ENCODE peak calls at places on chromosomes 2 and 18, in six cellular contexts. One of them, this sample, is unnamed.

GRCh38 chr2:37156071-37156856 is 516 bp downstream of the EIF2AK2 start:
- DNase-seq in endothelial cell: peak
- DNase-seq in astrocyte of the cerebellum: peak
- DNase-seq in stimulated activated CD8-positive, alpha-beta memory T cell treated with anti-CD3 and anti-CD28 coated beads, Interleukin-15, amount 100 ng/mL, for 1 hour: peak
- DNase-seq in non-pigmented ciliary epithelial cell: no peak
- DNase-seq in LoVo: peak
- DNase-seq in this sample: no peak

GRCh38 chr2:129248183-129248582 is 731.3 kb upstream of the RAB6C start:
- DNase-seq in endothelial cell: no peak
- DNase-seq in astrocyte of the cerebellum: peak
- DNase-seq in stimulated activated CD8-positive, alpha-beta memory T cell treated with anti-CD3 and anti-CD28 coated beads, Interleukin-15, amount 100 ng/mL, for 1 hour: no peak
- DNase-seq in non-pigmented ciliary epithelial cell: no peak
- DNase-seq in LoVo: no peak
- DNase-seq in this sample: no peak

GRCh38 chr2:161710131-161710915 is 86.1 kb downstream of the SLC4A10 start:
- DNase-seq in endothelial cell: no peak
- DNase-seq in astrocyte of the cerebellum: peak
- DNase-seq in stimulated activated CD8-positive, alpha-beta memory T cell treated with anti-CD3 and anti-CD28 coated beads, Interleukin-15, amount 100 ng/mL, for 1 hour: no peak
- DNase-seq in non-pigmented ciliary epithelial cell: peak
- DNase-seq in LoVo: no peak
- DNase-seq in this sample: peak

GRCh38 chr2:128379021-128380005 is 60.6 kb upstream of the HS6ST1 start:
- DNase-seq in endothelial cell: no peak
- DNase-seq in astrocyte of the cerebellum: peak
- DNase-seq in stimulated activated CD8-positive, alpha-beta memory T cell treated with anti-CD3 and anti-CD28 coated beads, Interleukin-15, amount 100 ng/mL, for 1 hour: no peak
- DNase-seq in non-pigmented ciliary epithelial cell: no peak
- DNase-seq in LoVo: no peak
- DNase-seq in this sample: peak

GRCh38 chr2:119184512-119184911 is 26.0 kb upstream of the C1QL2 start:
- DNase-seq in endothelial cell: no peak
- DNase-seq in astrocyte of the cerebellum: no peak
- DNase-seq in stimulated activated CD8-positive, alpha-beta memory T cell treated with anti-CD3 and anti-CD28 coated beads, Interleukin-15, amount 100 ng/mL, for 1 hour: no peak
- DNase-seq in non-pigmented ciliary epithelial cell: no peak
- DNase-seq in LoVo: no peak
- DNase-seq in this sample: no peak

GRCh38 chr2:70104231-70105111 is 17.2 kb downstream of the PCBP1 start:
- DNase-seq in endothelial cell: peak
- DNase-seq in astrocyte of the cerebellum: no peak
- DNase-seq in stimulated activated CD8-positive, alpha-beta memory T cell treated with anti-CD3 and anti-CD28 coated beads, Interleukin-15, amount 100 ng/mL, for 1 hour: no peak
- DNase-seq in non-pigmented ciliary epithelial cell: no peak
- DNase-seq in LoVo: no peak
- DNase-seq in this sample: no peak

GRCh38 chr2:231170058-231170457 is 28.4 kb upstream of the ARMC9 start:
- DNase-seq in endothelial cell: no peak
- DNase-seq in astrocyte of the cerebellum: no peak
- DNase-seq in stimulated activated CD8-positive, alpha-beta memory T cell treated with anti-CD3 and anti-CD28 coated beads, Interleukin-15, amount 100 ng/mL, for 1 hour: no peak
- DNase-seq in non-pigmented ciliary epithelial cell: no peak
- DNase-seq in LoVo: no peak
- DNase-seq in this sample: no peak

GRCh38 chr2:197674546-197674945 is 841 bp downstream of the RFTN2 start:
- DNase-seq in endothelial cell: no peak
- DNase-seq in astrocyte of the cerebellum: no peak
- DNase-seq in stimulated activated CD8-positive, alpha-beta memory T cell treated with anti-CD3 and anti-CD28 coated beads, Interleukin-15, amount 100 ng/mL, for 1 hour: no peak
- DNase-seq in non-pigmented ciliary epithelial cell: no peak
- DNase-seq in LoVo: no peak
- DNase-seq in this sample: no peak

GRCh38 chr2:223247136-223247535 is 195.1 kb downstream of the KCNE4 start:
- DNase-seq in endothelial cell: peak
- DNase-seq in astrocyte of the cerebellum: peak
- DNase-seq in stimulated activated CD8-positive, alpha-beta memory T cell treated with anti-CD3 and anti-CD28 coated beads, Interleukin-15, amount 100 ng/mL, for 1 hour: no peak
- DNase-seq in non-pigmented ciliary epithelial cell: no peak
- DNase-seq in LoVo: no peak
- DNase-seq in this sample: no peak

GRCh38 chr18:51107594-51108305 is 77.7 kb downstream of the SMAD4 start:
- DNase-seq in endothelial cell: no peak
- DNase-seq in astrocyte of the cerebellum: no peak
- DNase-seq in stimulated activated CD8-positive, alpha-beta memory T cell treated with anti-CD3 and anti-CD28 coated beads, Interleukin-15, amount 100 ng/mL, for 1 hour: no peak
- DNase-seq in non-pigmented ciliary epithelial cell: no peak
- DNase-seq in LoVo: peak
- DNase-seq in this sample: no peak

GRCh38 chr2:47541848-47542450 is 139.0 kb downstream of the MSH2 start:
- DNase-seq in endothelial cell: no peak
- DNase-seq in astrocyte of the cerebellum: no peak
- DNase-seq in stimulated activated CD8-positive, alpha-beta memory T cell treated with anti-CD3 and anti-CD28 coated beads, Interleukin-15, amount 100 ng/mL, for 1 hour: no peak
- DNase-seq in non-pigmented ciliary epithelial cell: no peak
- DNase-seq in LoVo: no peak
- DNase-seq in this sample: no peak

GRCh38 chr18:48611785-48612480 is 73.1 kb downstream of the CTIF start:
- DNase-seq in endothelial cell: no peak
- DNase-seq in astrocyte of the cerebellum: no peak
- DNase-seq in stimulated activated CD8-positive, alpha-beta memory T cell treated with anti-CD3 and anti-CD28 coated beads, Interleukin-15, amount 100 ng/mL, for 1 hour: no peak
- DNase-seq in non-pigmented ciliary epithelial cell: no peak
- DNase-seq in LoVo: no peak
- DNase-seq in this sample: no peak

GRCh38 chr18:52060612-52061259 is 279.3 kb upstream of the DCC start:
- DNase-seq in endothelial cell: no peak
- DNase-seq in astrocyte of the cerebellum: no peak
- DNase-seq in stimulated activated CD8-positive, alpha-beta memory T cell treated with anti-CD3 and anti-CD28 coated beads, Interleukin-15, amount 100 ng/mL, for 1 hour: no peak
- DNase-seq in non-pigmented ciliary epithelial cell: no peak
- DNase-seq in LoVo: no peak
- DNase-seq in this sample: no peak

GRCh38 chr2:109727929-109728447 is 66.1 kb upstream of the RGPD5 start:
- DNase-seq in endothelial cell: no peak
- DNase-seq in astrocyte of the cerebellum: no peak
- DNase-seq in stimulated activated CD8-positive, alpha-beta memory T cell treated with anti-CD3 and anti-CD28 coated beads, Interleukin-15, amount 100 ng/mL, for 1 hour: no peak
- DNase-seq in non-pigmented ciliary epithelial cell: no peak
- DNase-seq in LoVo: no peak
- DNase-seq in this sample: no peak

GRCh38 chr2:240149943-240150784 is 9.7 kb upstream of the OTOS start:
- DNase-seq in endothelial cell: peak
- DNase-seq in astrocyte of the cerebellum: no peak
- DNase-seq in stimulated activated CD8-positive, alpha-beta memory T cell treated with anti-CD3 and anti-CD28 coated beads, Interleukin-15, amount 100 ng/mL, for 1 hour: no peak
- DNase-seq in non-pigmented ciliary epithelial cell: no peak
- DNase-seq in LoVo: peak
- DNase-seq in this sample: no peak

GRCh38 chr2:15561574-15562344 is 625 bp upstream of the NBAS start:
- DNase-seq in endothelial cell: no peak
- DNase-seq in astrocyte of the cerebellum: no peak
- DNase-seq in stimulated activated CD8-positive, alpha-beta memory T cell treated with anti-CD3 and anti-CD28 coated beads, Interleukin-15, amount 100 ng/mL, for 1 hour: no peak
- DNase-seq in non-pigmented ciliary epithelial cell: no peak
- DNase-seq in LoVo: peak
- DNase-seq in this sample: no peak

GRCh38 chr2:69223759-69224494 is 163.1 kb downstream of the GFPT1 start:
- DNase-seq in endothelial cell: no peak
- DNase-seq in astrocyte of the cerebellum: no peak
- DNase-seq in stimulated activated CD8-positive, alpha-beta memory T cell treated with anti-CD3 and anti-CD28 coated beads, Interleukin-15, amount 100 ng/mL, for 1 hour: no peak
- DNase-seq in non-pigmented ciliary epithelial cell: no peak
- DNase-seq in LoVo: no peak
- DNase-seq in this sample: no peak

GRCh38 chr2:129936334-129936934 is 43.0 kb upstream of the RAB6C start:
- DNase-seq in endothelial cell: peak
- DNase-seq in astrocyte of the cerebellum: no peak
- DNase-seq in stimulated activated CD8-positive, alpha-beta memory T cell treated with anti-CD3 and anti-CD28 coated beads, Interleukin-15, amount 100 ng/mL, for 1 hour: no peak
- DNase-seq in non-pigmented ciliary epithelial cell: no peak
- DNase-seq in LoVo: no peak
- DNase-seq in this sample: no peak

GRCh38 chr2:79982445-79982844 is 322.1 kb downstream of the LRRTM1 start:
- DNase-seq in endothelial cell: peak
- DNase-seq in astrocyte of the cerebellum: no peak
- DNase-seq in stimulated activated CD8-positive, alpha-beta memory T cell treated with anti-CD3 and anti-CD28 coated beads, Interleukin-15, amount 100 ng/mL, for 1 hour: no peak
- DNase-seq in non-pigmented ciliary epithelial cell: no peak
- DNase-seq in LoVo: no peak
- DNase-seq in this sample: no peak

GRCh38 chr2:174338626-174339570 is 4.1 kb downstream of the SP9 start:
- DNase-seq in endothelial cell: no peak
- DNase-seq in astrocyte of the cerebellum: no peak
- DNase-seq in stimulated activated CD8-positive, alpha-beta memory T cell treated with anti-CD3 and anti-CD28 coated beads, Interleukin-15, amount 100 ng/mL, for 1 hour: no peak
- DNase-seq in non-pigmented ciliary epithelial cell: no peak
- DNase-seq in LoVo: no peak
- DNase-seq in this sample: no peak

GRCh38 chr2:3111267-3111666 is 266.4 kb downstream of the EIPR1 start:
- DNase-seq in endothelial cell: no peak
- DNase-seq in astrocyte of the cerebellum: no peak
- DNase-seq in stimulated activated CD8-positive, alpha-beta memory T cell treated with anti-CD3 and anti-CD28 coated beads, Interleukin-15, amount 100 ng/mL, for 1 hour: no peak
- DNase-seq in non-pigmented ciliary epithelial cell: no peak
- DNase-seq in LoVo: no peak
- DNase-seq in this sample: no peak

GRCh38 chr2:196696423-196697073 is 57.0 kb downstream of the CCDC150 start:
- DNase-seq in endothelial cell: no peak
- DNase-seq in astrocyte of the cerebellum: no peak
- DNase-seq in stimulated activated CD8-positive, alpha-beta memory T cell treated with anti-CD3 and anti-CD28 coated beads, Interleukin-15, amount 100 ng/mL, for 1 hour: no peak
- DNase-seq in non-pigmented ciliary epithelial cell: peak
- DNase-seq in LoVo: peak
- DNase-seq in this sample: peak

GRCh38 chr2:53217250-53217649 is 550.4 kb upstream of the CHAC2 start:
- DNase-seq in endothelial cell: no peak
- DNase-seq in astrocyte of the cerebellum: no peak
- DNase-seq in stimulated activated CD8-positive, alpha-beta memory T cell treated with anti-CD3 and anti-CD28 coated beads, Interleukin-15, amount 100 ng/mL, for 1 hour: no peak
- DNase-seq in non-pigmented ciliary epithelial cell: no peak
- DNase-seq in LoVo: no peak
- DNase-seq in this sample: no peak

GRCh38 chr2:157923598-157923997 is 47.5 kb upstream of the ACVR1 start:
- DNase-seq in endothelial cell: no peak
- DNase-seq in astrocyte of the cerebellum: no peak
- DNase-seq in stimulated activated CD8-positive, alpha-beta memory T cell treated with anti-CD3 and anti-CD28 coated beads, Interleukin-15, amount 100 ng/mL, for 1 hour: no peak
- DNase-seq in non-pigmented ciliary epithelial cell: no peak
- DNase-seq in LoVo: no peak
- DNase-seq in this sample: no peak

GRCh38 chr18:27213123-27213717 is 28.1 kb upstream of the CHST9 start:
- DNase-seq in endothelial cell: no peak
- DNase-seq in astrocyte of the cerebellum: peak
- DNase-seq in stimulated activated CD8-positive, alpha-beta memory T cell treated with anti-CD3 and anti-CD28 coated beads, Interleukin-15, amount 100 ng/mL, for 1 hour: no peak
- DNase-seq in non-pigmented ciliary epithelial cell: no peak
- DNase-seq in LoVo: no peak
- DNase-seq in this sample: no peak

GRCh38 chr18:22207022-22207758 is 37.8 kb downstream of the GATA6 start:
- DNase-seq in endothelial cell: no peak
- DNase-seq in astrocyte of the cerebellum: no peak
- DNase-seq in stimulated activated CD8-positive, alpha-beta memory T cell treated with anti-CD3 and anti-CD28 coated beads, Interleukin-15, amount 100 ng/mL, for 1 hour: no peak
- DNase-seq in non-pigmented ciliary epithelial cell: no peak
- DNase-seq in LoVo: no peak
- DNase-seq in this sample: peak

GRCh38 chr2:110126086-110126773 is 10.6 kb upstream of the MALL start:
- DNase-seq in endothelial cell: no peak
- DNase-seq in astrocyte of the cerebellum: no peak
- DNase-seq in stimulated activated CD8-positive, alpha-beta memory T cell treated with anti-CD3 and anti-CD28 coated beads, Interleukin-15, amount 100 ng/mL, for 1 hour: no peak
- DNase-seq in non-pigmented ciliary epithelial cell: no peak
- DNase-seq in LoVo: no peak
- DNase-seq in this sample: no peak

GRCh38 chr2:99818842-99819241 is 323.5 kb downstream of the AFF3 start:
- DNase-seq in endothelial cell: no peak
- DNase-seq in astrocyte of the cerebellum: no peak
- DNase-seq in stimulated activated CD8-positive, alpha-beta memory T cell treated with anti-CD3 and anti-CD28 coated beads, Interleukin-15, amount 100 ng/mL, for 1 hour: no peak
- DNase-seq in non-pigmented ciliary epithelial cell: no peak
- DNase-seq in LoVo: no peak
- DNase-seq in this sample: no peak

GRCh38 chr2:211744379-211744778 is 794.2 kb downstream of the ERBB4 start:
- DNase-seq in endothelial cell: no peak
- DNase-seq in astrocyte of the cerebellum: no peak
- DNase-seq in stimulated activated CD8-positive, alpha-beta memory T cell treated with anti-CD3 and anti-CD28 coated beads, Interleukin-15, amount 100 ng/mL, for 1 hour: no peak
- DNase-seq in non-pigmented ciliary epithelial cell: no peak
- DNase-seq in LoVo: no peak
- DNase-seq in this sample: no peak

GRCh38 chr18:46333371-46334199 is 229.4 kb downstream of the HAUS1 start:
- DNase-seq in endothelial cell: peak
- DNase-seq in astrocyte of the cerebellum: no peak
- DNase-seq in stimulated activated CD8-positive, alpha-beta memory T cell treated with anti-CD3 and anti-CD28 coated beads, Interleukin-15, amount 100 ng/mL, for 1 hour: no peak
- DNase-seq in non-pigmented ciliary epithelial cell: no peak
- DNase-seq in LoVo: no peak
- DNase-seq in this sample: no peak

GRCh38 chr18:2948038-2948437 is 64.9 kb downstream of the LPIN2 start:
- DNase-seq in endothelial cell: no peak
- DNase-seq in astrocyte of the cerebellum: peak
- DNase-seq in stimulated activated CD8-positive, alpha-beta memory T cell treated with anti-CD3 and anti-CD28 coated beads, Interleukin-15, amount 100 ng/mL, for 1 hour: no peak
- DNase-seq in non-pigmented ciliary epithelial cell: peak
- DNase-seq in LoVo: no peak
- DNase-seq in this sample: peak

GRCh38 chr2:27663463-27664244 is at the start of the genes SLC4A1AP and SUPT7L:
- DNase-seq in endothelial cell: peak
- DNase-seq in astrocyte of the cerebellum: peak
- DNase-seq in stimulated activated CD8-positive, alpha-beta memory T cell treated with anti-CD3 and anti-CD28 coated beads, Interleukin-15, amount 100 ng/mL, for 1 hour: peak
- DNase-seq in non-pigmented ciliary epithelial cell: no peak
- DNase-seq in LoVo: peak
- DNase-seq in this sample: peak

GRCh38 chr2:161474920-161475319 is 58.8 kb downstream of the TBR1 start:
- DNase-seq in endothelial cell: no peak
- DNase-seq in astrocyte of the cerebellum: no peak
- DNase-seq in stimulated activated CD8-positive, alpha-beta memory T cell treated with anti-CD3 and anti-CD28 coated beads, Interleukin-15, amount 100 ng/mL, for 1 hour: no peak
- DNase-seq in non-pigmented ciliary epithelial cell: no peak
- DNase-seq in LoVo: no peak
- DNase-seq in this sample: no peak

GRCh38 chr2:238240761-238241711 is 1.2 kb upstream of the HES6 start:
- DNase-seq in endothelial cell: peak
- DNase-seq in astrocyte of the cerebellum: no peak
- DNase-seq in stimulated activated CD8-positive, alpha-beta memory T cell treated with anti-CD3 and anti-CD28 coated beads, Interleukin-15, amount 100 ng/mL, for 1 hour: no peak
- DNase-seq in non-pigmented ciliary epithelial cell: no peak
- DNase-seq in LoVo: peak
- DNase-seq in this sample: no peak

GRCh38 chr2:27737676-27738348 is 33.7 kb upstream of the MRPL33 start:
- DNase-seq in endothelial cell: no peak
- DNase-seq in astrocyte of the cerebellum: no peak
- DNase-seq in stimulated activated CD8-positive, alpha-beta memory T cell treated with anti-CD3 and anti-CD28 coated beads, Interleukin-15, amount 100 ng/mL, for 1 hour: no peak
- DNase-seq in non-pigmented ciliary epithelial cell: peak
- DNase-seq in LoVo: peak
- DNase-seq in this sample: no peak

GRCh38 chr2:216690451-216691209 is 4.7 kb downstream of the IGFBP5 start:
- DNase-seq in endothelial cell: no peak
- DNase-seq in astrocyte of the cerebellum: no peak
- DNase-seq in stimulated activated CD8-positive, alpha-beta memory T cell treated with anti-CD3 and anti-CD28 coated beads, Interleukin-15, amount 100 ng/mL, for 1 hour: no peak
- DNase-seq in non-pigmented ciliary epithelial cell: no peak
- DNase-seq in LoVo: no peak
- DNase-seq in this sample: no peak

GRCh38 chr18:42053188-42053781 is 98.3 kb downstream of the PIK3C3 start:
- DNase-seq in endothelial cell: peak
- DNase-seq in astrocyte of the cerebellum: peak
- DNase-seq in stimulated activated CD8-positive, alpha-beta memory T cell treated with anti-CD3 and anti-CD28 coated beads, Interleukin-15, amount 100 ng/mL, for 1 hour: peak
- DNase-seq in non-pigmented ciliary epithelial cell: no peak
- DNase-seq in LoVo: peak
- DNase-seq in this sample: no peak

This sample was measured in retinal pigment epithelial cell.